ENCODE peak calls at places on chromosomes 13 and 19, in nine cellular contexts. G is stimulated activated CD8-positive, alpha-beta memory T cell treated with anti-CD3 and anti-CD28 coated beads, Interleukin-4, amount 100 ng/mL, for 24 hours; W is HEK293T; C is body of pancreas; P is B cell; Q is AG08395; O is MCF 10A; T is Kasumi-1; A is left ventricle myocardium superior. I is an unnamed sample.

GRCh38 chr19:18167011-18167410 is 6.6 kb upstream of the IFI30 start:
- DNase-seq in G (no peak), W (no peak), C (no peak), P (no peak), Q (no peak), O (no peak), T (no peak), A (no peak), I (no peak)

GRCh38 chr19:36638862-36639510 is 27.7 kb downstream of the ZNF461 start:
- DNase-seq in G (no peak), W (no peak), C (no peak), P (no peak), Q (no peak), O (peak; percentile 4), T (no peak), A (no peak), I (no peak)

GRCh38 chr13:88932950-88933349 is 1261.8 kb downstream of the SLITRK5 start:
- DNase-seq in G (no peak), W (no peak), C (no peak), P (no peak), Q (no peak), O (no peak), T (no peak), A (no peak), I (no peak)

GRCh38 chr13:71801781-71802180 is 65.2 kb downstream of the DACH1 start:
- DNase-seq in G (no peak), W (no peak), C (no peak), P (no peak), Q (no peak), O (no peak), T (no peak), A (no peak), I (no peak)

GRCh38 chr13:44884076-44884729 is 105.1 kb downstream of the NUFIP1 start:
- DNase-seq in G (no peak), W (no peak), C (no peak), P (no peak), Q (peak; percentile 82), O (peak; percentile 11), T (no peak), A (no peak), I (no peak)

GRCh38 chr13:87147076-87147475 is 524.1 kb upstream of the SLITRK5 start:
- DNase-seq in G (no peak), W (no peak), C (no peak), P (no peak), Q (peak; percentile 1), O (no peak), T (no peak), A (no peak), I (no peak)

GRCh38 chr19:21138130-21138529 is 3.7 kb upstream of the ZNF431 start:
- DNase-seq in G (no peak), W (no peak), C (no peak), P (no peak), Q (no peak), O (no peak), T (no peak), A (no peak), I (no peak)

GRCh38 chr13:113584870-113585671 is 518 bp downstream of the TFDP1 start:
- DNase-seq in G (no peak), W (no peak), C (peak; percentile 12), P (peak; percentile 38), Q (peak; percentile 25), O (peak; percentile 16), T (no peak), A (peak; percentile 45), I (peak; percentile 82)

GRCh38 chr19:10238172-10238783 is 7.1 kb upstream of the S1PR2 start:
- DNase-seq in G (no peak), W (no peak), C (peak; percentile 47), P (no peak), Q (peak; percentile 69), O (no peak), T (no peak), A (peak; percentile 83), I (no peak)

GRCh38 chr19:11164879-11165406 is 9.4 kb upstream of the SPC24 start:
- DNase-seq in G (no peak), W (no peak), C (peak; percentile 49), P (no peak), Q (peak; percentile 80), O (no peak), T (no peak), A (peak; percentile 88), I (no peak)

GRCh38 chr19:15091918-15092753 is 10.1 kb downstream of the OR1I1 start:
- DNase-seq in G (no peak), W (peak; percentile 39), C (peak; percentile 83), P (peak; percentile 79), Q (peak; percentile 51), O (peak; percentile 74), T (peak; percentile 27), A (no peak), I (no peak)

GRCh38 chr19:12884926-12885748 is 1.9 kb downstream of the KLF1 start:
- DNase-seq in G (peak; percentile 74), W (peak; percentile 42), C (peak; percentile 93), P (peak; percentile 87), Q (peak; percentile 52), O (peak; percentile 94), T (peak; percentile 71), A (peak; percentile 85), I (peak; percentile 96)

GRCh38 chr13:47539317-47539716 is 461.8 kb downstream of the SUCLA2 start:
- DNase-seq in G (no peak), W (no peak), C (no peak), P (no peak), Q (no peak), O (no peak), T (no peak), A (no peak), I (no peak)

GRCh38 chr13:29561918-29562317 is 33.6 kb downstream of the SLC7A1 start:
- DNase-seq in G (no peak), W (no peak), C (no peak), P (no peak), Q (no peak), O (peak; percentile 66), T (no peak), A (no peak), I (no peak)

GRCh38 chr19:54178581-54179261 is 5.8 kb upstream of the TMC4 start:
- DNase-seq in G (no peak), W (peak; percentile 52), C (no peak), P (peak; percentile 50), Q (no peak), O (no peak), T (no peak), A (peak; percentile 56), I (peak; percentile 78)

GRCh38 chr13:94268661-94269060 is 210.8 kb downstream of the DCT start:
- DNase-seq in G (no peak), W (no peak), C (no peak), P (no peak), Q (no peak), O (no peak), T (no peak), A (no peak), I (no peak)

GRCh38 chr19:49912965-49913685 is 15.9 kb upstream of the ATF5 start:
- DNase-seq in G (no peak), W (no peak), C (no peak), P (no peak), Q (no peak), O (no peak), T (peak; percentile 8), A (no peak), I (no peak)

GRCh38 chr13:28429685-28430290 is 65.1 kb downstream of the FLT1 start:
- DNase-seq in G (no peak), W (no peak), C (no peak), P (peak; percentile 68), Q (peak; percentile 15), O (no peak), T (no peak), A (no peak), I (no peak)

GRCh38 chr19:23075031-23075733 is 41.6 kb upstream of the ZNF730 start:
- DNase-seq in G (no peak), W (no peak), C (peak; percentile 43), P (peak; percentile 11), Q (peak; percentile 24), O (no peak), T (no peak), A (peak; percentile 71), I (peak; percentile 71)

GRCh38 chr19:18279516-18280246 is 1.7 kb downstream of the JUND start:
- DNase-seq in G (peak; percentile 88), W (peak; percentile 91), C (peak; percentile 92), P (peak; percentile 91), Q (peak; percentile 89), O (peak; percentile 98), T (peak; percentile 93), A (peak; percentile 94), I (peak; percentile 98)

GRCh38 chr19:38893341-38893771 is 6.1 kb downstream of the SIRT2 start:
- DNase-seq in G (no peak), W (no peak), C (no peak), P (no peak), Q (no peak), O (no peak), T (no peak), A (no peak), I (peak; percentile 70)

GRCh38 chr19:984165-984967 is at the start of gene WDR18:
- DNase-seq in G (peak; percentile 86), W (peak; percentile 97), C (peak; percentile 95), P (peak; percentile 96), Q (peak; percentile 99), O (peak; percentile 89), T (peak; percentile 75), A (peak; percentile 97), I (peak; percentile 99)

GRCh38 chr13:109784590-109785140 is 1.7 kb downstream of the IRS2 start:
- DNase-seq in G (peak; percentile 46), W (peak; percentile 50), C (peak; percentile 74), P (peak; percentile 82), Q (peak; percentile 67), O (peak; percentile 77), T (peak; percentile 43), A (peak; percentile 91), I (peak; percentile 94)

GRCh38 chr19:17348700-17349099 is 11.3 kb downstream of the GTPBP3 start:
- DNase-seq in G (no peak), W (peak; percentile 27), C (peak; percentile 30), P (no peak), Q (peak; percentile 42), O (peak; percentile 87), T (no peak), A (peak; percentile 78), I (peak; percentile 85)

GRCh38 chr19:2616741-2617392 is 85.6 kb downstream of the GNG7 start:
- DNase-seq in G (no peak), W (no peak), C (no peak), P (peak; percentile 70), Q (no peak), O (no peak), T (peak; percentile 42), A (peak; percentile 56), I (peak; percentile 93)

GRCh38 chr13:74288361-74288911 is 154.2 kb upstream of the KLF12 start:
- DNase-seq in G (no peak), W (peak; percentile 34), C (peak; percentile 13), P (peak; percentile 60), Q (no peak), O (no peak), T (no peak), A (peak; percentile 45), I (peak; percentile 79)

GRCh38 chr13:100363874-100364273 is 224.7 kb downstream of the GGACT start:
- DNase-seq in G (no peak), W (no peak), C (no peak), P (no peak), Q (no peak), O (peak; percentile 41), T (no peak), A (no peak), I (no peak)

GRCh38 chr19:34324320-34324719 is 40.7 kb upstream of the GPI start:
- DNase-seq in G (no peak), W (no peak), C (no peak), P (no peak), Q (no peak), O (no peak), T (no peak), A (no peak), I (no peak)

GRCh38 chr13:79749985-79750551 is 269.1 kb downstream of the NDFIP2 start:
- DNase-seq in G (no peak), W (no peak), C (peak; percentile 68), P (no peak), Q (peak; percentile 91), O (peak; percentile 91), T (no peak), A (peak; percentile 55), I (no peak)

GRCh38 chr13:49606747-49607648 is 21.3 kb upstream of the ARL11 start:
- DNase-seq in G (peak; percentile 68), W (peak; percentile 79), C (peak; percentile 88), P (peak; percentile 84), Q (peak; percentile 91), O (peak; percentile 87), T (peak; percentile 97), A (peak; percentile 91), I (peak; percentile 95)

GRCh38 chr19:55704494-55705245 is 29.6 kb downstream of the EPN1 start:
- DNase-seq in G (no peak), W (no peak), C (peak; percentile 13), P (no peak), Q (no peak), O (no peak), T (peak; percentile 7), A (peak; percentile 27), I (peak; percentile 52)

I was measured in spleen.